ENCODE peak calls at places on chromosome X, in seven cellular contexts. One of them, this sample, is unnamed.

GRCh38 chrX:70088281-70088680 is 26.0 kb downstream of the OTUD6A start:
- DNase-seq in prostate gland: no peak
- DNase-seq in transverse colon: no peak
- DNase-seq in HepG2: no peak
- DNase-seq in H1: no peak
- DNase-seq in stomach: no peak
- DNase-seq in SK-N-SH: no peak
- DNase-seq in this sample: no peak

GRCh38 chrX:107168259-107168658 is 38.0 kb downstream of the NUP62CL start:
- DNase-seq in prostate gland: no peak
- DNase-seq in transverse colon: no peak
- DNase-seq in HepG2: no peak
- DNase-seq in H1: no peak
- DNase-seq in stomach: no peak
- DNase-seq in SK-N-SH: no peak
- DNase-seq in this sample: no peak

GRCh38 chrX:151704023-151704663 is 8.9 kb downstream of the PRRG3 start:
- DNase-seq in prostate gland: no peak
- DNase-seq in transverse colon: no peak
- DNase-seq in HepG2: no peak
- DNase-seq in H1: no peak
- DNase-seq in stomach: no peak
- DNase-seq in SK-N-SH: no peak
- DNase-seq in this sample: no peak

GRCh38 chrX:111164728-111165127 is 68.7 kb downstream of the PAK3 start:
- DNase-seq in prostate gland: no peak
- DNase-seq in transverse colon: no peak
- DNase-seq in HepG2: no peak
- DNase-seq in H1: no peak
- DNase-seq in stomach: no peak
- DNase-seq in SK-N-SH: peak; percentile 2
- DNase-seq in this sample: no peak

GRCh38 chrX:140775211-140775610 is 65.7 kb downstream of the LINC00632 start:
- DNase-seq in prostate gland: no peak
- DNase-seq in transverse colon: no peak
- DNase-seq in HepG2: no peak
- DNase-seq in H1: no peak
- DNase-seq in stomach: no peak
- DNase-seq in SK-N-SH: no peak
- DNase-seq in this sample: no peak

GRCh38 chrX:128807367-128807766 is 715.9 kb downstream of the SMARCA1 start:
- DNase-seq in prostate gland: no peak
- DNase-seq in transverse colon: no peak
- DNase-seq in HepG2: no peak
- DNase-seq in H1: no peak
- DNase-seq in stomach: peak; percentile 27
- DNase-seq in SK-N-SH: no peak
- DNase-seq in this sample: no peak

GRCh38 chrX:15221321-15221720 is 48.6 kb downstream of the ASB9 start:
- DNase-seq in prostate gland: no peak
- DNase-seq in transverse colon: no peak
- DNase-seq in HepG2: no peak
- DNase-seq in H1: no peak
- DNase-seq in stomach: no peak
- DNase-seq in SK-N-SH: no peak
- DNase-seq in this sample: no peak

GRCh38 chrX:39679497-39680157 is 418.1 kb downstream of the BCOR start:
- DNase-seq in prostate gland: no peak
- DNase-seq in transverse colon: no peak
- DNase-seq in HepG2: no peak
- DNase-seq in H1: no peak
- DNase-seq in stomach: no peak
- DNase-seq in SK-N-SH: no peak
- DNase-seq in this sample: no peak

GRCh38 chrX:1223253-1223621 is 10.8 kb upstream of the CRLF2 start:
- DNase-seq in prostate gland: no peak
- DNase-seq in transverse colon: no peak
- DNase-seq in HepG2: no peak
- DNase-seq in H1: no peak
- DNase-seq in stomach: no peak
- DNase-seq in SK-N-SH: no peak
- DNase-seq in this sample: no peak
- H3K9me3 ChIP-seq in prostate gland: no peaks in the 10 kb centered on the region
- H3K9me3 ChIP-seq in transverse colon: no peaks in the 10 kb centered on the region
- H3K9me3 ChIP-seq in HepG2: peaks cover 15% of the 10 kb centered on the region
- H3K9me3 ChIP-seq in H1: peaks cover 12% of the 10 kb centered on the region
- H3K9me3 ChIP-seq in stomach: peaks cover 3% of the 10 kb centered on the region
- H3K9me3 ChIP-seq in SK-N-SH: no peaks in the 10 kb centered on the region
- H3K9me3 ChIP-seq in this sample: no peaks in the 10 kb centered on the region

GRCh38 chrX:154365997-154366665 is 8.3 kb downstream of the FLNA start:
- DNase-seq in prostate gland: no peak
- DNase-seq in transverse colon: no peak
- DNase-seq in HepG2: no peak
- DNase-seq in H1: no peak
- DNase-seq in stomach: no peak
- DNase-seq in SK-N-SH: no peak
- DNase-seq in this sample: no peak

GRCh38 chrX:154365052-154365600 is 9.3 kb downstream of the FLNA start:
- DNase-seq in prostate gland: no peak
- DNase-seq in transverse colon: no peak
- DNase-seq in HepG2: no peak
- DNase-seq in H1: no peak
- DNase-seq in stomach: no peak
- DNase-seq in SK-N-SH: no peak
- DNase-seq in this sample: no peak

GRCh38 chrX:154368630-154369452 is 5.6 kb downstream of the FLNA start:
- DNase-seq in prostate gland: peak; percentile 45
- DNase-seq in transverse colon: peak; percentile 75
- DNase-seq in HepG2: peak; percentile 66
- DNase-seq in H1: no peak
- DNase-seq in stomach: peak; percentile 61
- DNase-seq in SK-N-SH: no peak
- DNase-seq in this sample: no peak

GRCh38 chrX:154367474-154368308 is 6.7 kb downstream of the FLNA start:
- DNase-seq in prostate gland: no peak
- DNase-seq in transverse colon: no peak
- DNase-seq in HepG2: no peak
- DNase-seq in H1: no peak
- DNase-seq in stomach: no peak
- DNase-seq in SK-N-SH: no peak
- DNase-seq in this sample: no peak

GRCh38 chrX:154366666-154367055 is 7.8 kb downstream of the FLNA start:
- DNase-seq in prostate gland: peak; percentile 64
- DNase-seq in transverse colon: no peak
- DNase-seq in HepG2: no peak
- DNase-seq in H1: no peak
- DNase-seq in stomach: no peak
- DNase-seq in SK-N-SH: no peak
- DNase-seq in this sample: no peak
- H3K4me1 ChIP-seq in prostate gland: no peaks in the 10 kb centered on the region
- H3K4me1 ChIP-seq in transverse colon: no peaks in the 10 kb centered on the region
- H3K4me1 ChIP-seq in HepG2: peaks cover 12% of the 10 kb centered on the region
- H3K4me1 ChIP-seq in H1: no peaks in the 10 kb centered on the region
- H3K4me1 ChIP-seq in stomach: no peaks in the 10 kb centered on the region
- H3K4me1 ChIP-seq in SK-N-SH: peaks cover 17% of the 10 kb centered on the region
- H3K4me1 ChIP-seq in this sample: peaks cover 38% of the 10 kb centered on the region

DNA sequence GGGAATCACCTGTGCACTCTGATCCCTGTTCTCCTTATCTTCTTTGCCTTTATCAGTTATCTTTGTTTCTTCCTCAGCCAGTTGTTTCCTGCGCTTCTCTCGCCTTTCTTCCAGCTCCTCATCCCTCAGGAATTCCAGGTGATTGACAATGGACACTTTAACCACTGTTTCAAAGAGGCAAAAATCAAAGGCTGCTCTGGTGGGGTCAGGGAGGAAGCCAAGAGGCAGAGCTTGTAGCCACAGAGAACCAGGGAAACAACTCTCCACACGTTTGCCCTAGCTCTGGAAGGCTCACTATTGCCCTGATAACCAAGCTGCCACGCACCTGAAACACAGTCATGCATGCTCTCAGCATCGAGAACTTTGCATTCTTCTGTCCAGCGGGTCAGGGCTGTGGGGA is 124.5 kb upstream of the HSD17B10 start:
- DNase-seq in prostate gland: no peak
- DNase-seq in transverse colon: no peak
- DNase-seq in HepG2: no peak
- DNase-seq in H1: no peak
- DNase-seq in stomach: no peak
- DNase-seq in SK-N-SH: no peak
- DNase-seq in this sample: no peak
- TF ChIP-seq POLR2AphosphoS5 in prostate gland: no peak
- TF ChIP-seq POLR2AphosphoS5 in transverse colon: no peak
- TF ChIP-seq POLR2AphosphoS5 in HepG2: no peak
- TF ChIP-seq POLR2AphosphoS5 in H1: no peak
- TF ChIP-seq POLR2AphosphoS5 in stomach: no peak
- TF ChIP-seq POLR2AphosphoS5 in SK-N-SH: no peak
- TF ChIP-seq POLR2AphosphoS5 in this sample: no peak

DNA sequence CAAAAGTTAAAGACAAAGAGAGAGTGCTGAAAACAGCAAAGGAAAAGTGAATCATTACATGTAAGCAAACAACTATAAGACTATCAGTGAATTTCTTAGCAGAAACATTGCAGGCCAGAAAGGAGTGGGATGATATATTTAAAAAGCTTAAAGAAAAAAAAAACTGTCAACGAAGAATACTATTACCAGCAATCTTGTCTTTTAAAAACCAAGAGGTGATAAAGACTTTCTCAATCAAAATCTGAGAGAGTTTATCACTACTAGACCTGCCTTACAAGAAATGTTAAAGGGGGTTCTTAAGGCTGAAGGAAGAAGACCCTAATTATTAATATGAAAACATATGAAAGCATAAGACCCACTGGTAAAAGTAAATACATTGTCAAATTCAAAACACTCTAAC is 132.5 kb upstream of the ZCCHC13 start:
- DNase-seq in prostate gland: no peak
- DNase-seq in transverse colon: no peak
- DNase-seq in HepG2: no peak
- DNase-seq in H1: no peak
- DNase-seq in stomach: no peak
- DNase-seq in SK-N-SH: no peak
- DNase-seq in this sample: no peak
- H3K9me3 ChIP-seq in prostate gland: no peaks in the 10 kb centered on the region
- H3K9me3 ChIP-seq in transverse colon: no peaks in the 10 kb centered on the region
- H3K9me3 ChIP-seq in HepG2: peaks cover 9% of the 10 kb centered on the region
- H3K9me3 ChIP-seq in H1: peaks cover 2% of the 10 kb centered on the region
- H3K9me3 ChIP-seq in stomach: no peaks in the 10 kb centered on the region
- H3K9me3 ChIP-seq in SK-N-SH: peaks cover 12% of the 10 kb centered on the region
- H3K9me3 ChIP-seq in this sample: peaks cover 16% of the 10 kb centered on the region

GRCh38 chrX:118350221-118350620 is 4.3 kb downstream of the WDR44 start:
- DNase-seq in prostate gland: no peak
- DNase-seq in transverse colon: no peak
- DNase-seq in HepG2: no peak
- DNase-seq in H1: no peak
- DNase-seq in stomach: no peak
- DNase-seq in SK-N-SH: no peak
- DNase-seq in this sample: no peak
- H3K4me1 ChIP-seq in prostate gland: no peaks in the 10 kb centered on the region
- H3K4me1 ChIP-seq in transverse colon: peaks cover 9% of the 10 kb centered on the region
- H3K4me1 ChIP-seq in HepG2: peaks cover 18% of the 10 kb centered on the region
- H3K4me1 ChIP-seq in H1: no peaks in the 10 kb centered on the region
- H3K4me1 ChIP-seq in stomach: no peaks in the 10 kb centered on the region
- H3K4me1 ChIP-seq in SK-N-SH: peaks cover 3% of the 10 kb centered on the region
- H3K4me1 ChIP-seq in this sample: peaks cover 12% of the 10 kb centered on the region

GRCh38 chrX:135521405-135522131 is 1.1 kb downstream of the INTS6L start:
- DNase-seq in prostate gland: peak; percentile 78
- DNase-seq in transverse colon: peak; percentile 88
- DNase-seq in HepG2: no peak
- DNase-seq in H1: peak; percentile 62
- DNase-seq in stomach: peak; percentile 78
- DNase-seq in SK-N-SH: peak; percentile 82
- DNase-seq in this sample: peak; percentile 93
- TF ChIP-seq POLR2AphosphoS5 in prostate gland: peak; percentile 40
- TF ChIP-seq POLR2AphosphoS5 in transverse colon: peak; percentile 89
- TF ChIP-seq POLR2AphosphoS5 in HepG2: no peak
- TF ChIP-seq POLR2AphosphoS5 in H1: peak; percentile 62
- TF ChIP-seq POLR2AphosphoS5 in stomach: peak; percentile 84
- TF ChIP-seq POLR2AphosphoS5 in SK-N-SH: peak; percentile 53
- TF ChIP-seq POLR2AphosphoS5 in this sample: peak; percentile 71

GRCh38 chrX:48975541-48975940 is 3.9 kb upstream of the KCND1 start:
- DNase-seq in prostate gland: no peak
- DNase-seq in transverse colon: no peak
- DNase-seq in HepG2: no peak
- DNase-seq in H1: no peak
- DNase-seq in stomach: no peak
- DNase-seq in SK-N-SH: no peak
- DNase-seq in this sample: no peak

GRCh38 chrX:48983081-48983480 is 11.4 kb upstream of the KCND1 start:
- DNase-seq in prostate gland: no peak
- DNase-seq in transverse colon: no peak
- DNase-seq in HepG2: no peak
- DNase-seq in H1: no peak
- DNase-seq in stomach: no peak
- DNase-seq in SK-N-SH: no peak
- DNase-seq in this sample: no peak

GRCh38 chrX:48976086-48976485 is 4.4 kb upstream of the KCND1 start:
- DNase-seq in prostate gland: no peak
- DNase-seq in transverse colon: no peak
- DNase-seq in HepG2: no peak
- DNase-seq in H1: no peak
- DNase-seq in stomach: no peak
- DNase-seq in SK-N-SH: no peak
- DNase-seq in this sample: no peak

GRCh38 chrX:48978226-48978625 is 6.6 kb upstream of the KCND1 start:
- DNase-seq in prostate gland: no peak
- DNase-seq in transverse colon: no peak
- DNase-seq in HepG2: no peak
- DNase-seq in H1: no peak
- DNase-seq in stomach: no peak
- DNase-seq in SK-N-SH: no peak
- DNase-seq in this sample: peak; percentile 43

DNA sequence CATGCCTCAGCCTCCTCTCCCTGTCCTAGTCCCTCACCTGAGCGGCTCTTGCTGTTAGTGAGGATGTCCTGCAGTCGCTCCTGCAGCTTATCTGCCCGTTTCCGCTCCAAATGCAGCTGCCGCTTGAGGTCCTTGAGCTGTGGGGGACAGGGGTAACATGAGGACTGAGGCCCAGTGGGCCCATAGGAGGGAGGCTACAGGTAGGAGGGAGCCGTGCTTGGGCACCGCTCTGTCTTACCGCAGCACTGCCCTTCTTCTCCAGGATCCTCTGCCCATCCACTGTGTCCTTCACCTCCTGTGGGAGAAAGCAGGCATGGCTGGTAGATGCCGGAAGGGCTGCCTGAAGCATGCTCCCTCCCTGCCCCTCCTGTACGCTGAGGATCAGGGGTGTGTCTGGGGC is 9.5 kb upstream of the KCND1 start:
- DNase-seq in prostate gland: no peak
- DNase-seq in transverse colon: no peak
- DNase-seq in HepG2: no peak
- DNase-seq in H1: no peak
- DNase-seq in stomach: no peak
- DNase-seq in SK-N-SH: no peak
- DNase-seq in this sample: no peak
- H3K9me3 ChIP-seq in prostate gland: no peaks in the 10 kb centered on the region
- H3K9me3 ChIP-seq in transverse colon: no peaks in the 10 kb centered on the region
- H3K9me3 ChIP-seq in HepG2: no peaks in the 10 kb centered on the region
- H3K9me3 ChIP-seq in H1: no peaks in the 10 kb centered on the region
- H3K9me3 ChIP-seq in stomach: no peaks in the 10 kb centered on the region
- H3K9me3 ChIP-seq in SK-N-SH: no peaks in the 10 kb centered on the region
- H3K9me3 ChIP-seq in this sample: no peaks in the 10 kb centered on the region

This sample was measured in vagina.